ENCODE peak calls at places on chromosome 1, in four cellular contexts. C, X, D and V are unnamed samples.

GRCh38 chr1:215277537-215277936 is 195.0 kb downstream of the KCNK2 start:
- DNase-seq in D (no peak), C (no peak), X (no peak), V (no peak)

GRCh38 chr1:164673584-164674214 is 114.7 kb downstream of the PBX1 start:
- DNase-seq in D (peak), C (peak), X (peak), V (no peak)

GRCh38 chr1:206698990-206699586 is 14.4 kb downstream of the MAPKAPK2 start:
- DNase-seq in C (no peak), X (no peak), D (no peak), V (no peak)

GRCh38 chr1:85137660-85138059 is 63.2 kb downstream of the SYDE2 start:
- DNase-seq in X (no peak), D (no peak), C (no peak), V (no peak)

GRCh38 chr1:62891961-62892562 is 108.1 kb downstream of the ATG4C start:
- DNase-seq in X (no peak), D (no peak), C (no peak), V (no peak)

GRCh38 chr1:26274801-26275425 is 5.0 kb upstream of the SH3BGRL3 start:
- DNase-seq in X (no peak), C (peak), D (no peak), V (no peak)

GRCh38 chr1:9909222-9910046 is 635 bp downstream of the CTNNBIP1 start:
- DNase-seq in C (peak), D (peak), X (no peak), V (no peak)

GRCh38 chr1:233707153-233707905 is 93.4 kb downstream of the KCNK1 start:
- DNase-seq in D (no peak), X (no peak), C (peak), V (peak)

GRCh38 chr1:234776256-234776874 is 166.4 kb upstream of the IRF2BP2 start:
- DNase-seq in C (no peak), D (no peak), X (peak), V (no peak)

GRCh38 chr1:111366256-111366655 is 61.3 kb downstream of the OVGP1 start:
- DNase-seq in C (no peak), X (no peak), D (no peak), V (no peak)

GRCh38 chr1:240888039-240888786 is 276.3 kb upstream of the GREM2 start:
- DNase-seq in C (peak), X (peak), D (peak), V (peak)

GRCh38 chr1:85283475-85284199 is 7.2 kb upstream of the BCL10 start:
- DNase-seq in D (peak), C (peak), X (no peak), V (no peak)

DNA sequence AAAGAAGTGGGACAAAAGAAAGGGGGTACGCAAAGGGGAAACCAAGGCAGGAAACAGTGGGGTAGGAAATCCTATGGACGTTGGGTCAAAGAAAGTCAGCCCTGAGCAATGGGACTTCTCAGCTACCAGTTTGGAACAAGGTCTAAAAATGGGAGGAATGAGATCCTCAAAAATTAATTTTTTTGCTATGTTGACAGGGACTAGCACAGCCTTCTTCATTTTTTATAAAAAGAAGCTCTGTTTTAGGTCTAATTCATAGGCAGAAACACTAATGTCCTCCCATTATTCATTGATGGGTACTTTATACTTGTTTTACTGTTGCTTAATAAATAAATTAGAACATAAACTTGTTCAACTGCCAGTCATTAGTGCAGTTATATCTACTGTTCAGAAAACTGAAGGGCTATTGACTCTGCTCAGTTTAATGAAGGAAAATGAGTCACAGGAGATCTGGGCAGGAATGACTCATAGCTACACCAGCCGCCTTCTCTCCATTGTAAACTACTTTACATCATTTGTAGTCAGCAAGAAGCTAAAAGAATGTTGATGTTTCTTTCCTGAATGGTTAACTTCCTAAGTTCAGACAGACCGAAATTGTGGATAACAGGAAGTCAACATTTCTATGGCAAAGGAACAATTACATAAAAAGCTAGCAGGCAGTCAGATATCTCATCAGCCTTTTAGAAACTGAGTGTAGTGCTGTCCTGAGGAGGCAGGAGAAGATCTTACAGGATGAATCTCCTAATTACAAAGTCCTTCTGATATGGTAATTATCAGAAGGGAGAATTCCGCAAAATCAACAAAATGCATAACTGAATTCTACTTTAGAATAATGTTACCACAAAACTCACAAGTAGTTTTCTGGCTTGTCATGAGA is 356.4 kb upstream of the PKN2 start:
- DNase-seq in C (no peak), X (no peak), D (no peak), V (peak)
- TF ChIP-seq ATF3 in C (no peak), X (no peak), D (no peak), V (no peak)

DNA sequence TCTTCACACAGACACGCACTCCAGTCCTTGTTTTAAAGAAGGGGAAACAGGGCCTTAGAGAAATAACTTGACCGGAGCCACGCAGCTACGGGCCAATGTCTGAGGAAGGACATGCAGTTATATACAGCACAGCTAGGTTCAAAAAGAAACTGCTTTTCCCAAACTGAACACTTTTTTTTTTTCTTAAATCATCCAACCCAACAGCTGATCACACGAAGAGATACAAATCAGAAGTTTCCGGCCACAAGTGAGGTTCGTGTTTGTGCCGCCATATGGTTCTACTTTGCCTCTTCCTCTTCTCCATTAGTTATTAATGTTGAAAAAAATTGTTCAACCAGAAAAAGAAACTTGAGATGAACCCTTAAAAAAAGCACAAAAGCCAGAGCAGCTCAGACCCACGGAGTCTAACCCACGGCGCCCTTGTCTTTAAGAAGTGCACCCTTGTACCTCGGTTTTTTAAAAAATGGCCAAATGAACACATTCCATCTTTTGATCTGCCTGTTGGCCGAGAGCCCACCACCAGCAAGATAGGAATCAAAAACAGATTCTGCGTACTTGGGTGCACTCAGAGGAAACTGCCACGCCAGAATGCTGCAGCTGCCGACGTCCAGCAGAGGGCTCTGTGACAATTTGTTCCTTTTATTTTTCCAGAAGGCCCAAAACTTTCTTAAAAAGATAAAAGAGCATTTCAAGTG is 78.9 kb downstream of the SLC66A1 start:
- DNase-seq in C (peak), D (peak), X (no peak), V (peak)
- TF ChIP-seq CTCF in C (peak), D (peak), X (peak), V (peak)

GRCh38 chr1:162213281-162213909 is 143.9 kb downstream of the NOS1AP start:
- DNase-seq in C (no peak), X (no peak), D (no peak), V (no peak)
- TF ChIP-seq ATF3 in C (no peak), X (no peak), D (no peak), V (no peak)

DNA sequence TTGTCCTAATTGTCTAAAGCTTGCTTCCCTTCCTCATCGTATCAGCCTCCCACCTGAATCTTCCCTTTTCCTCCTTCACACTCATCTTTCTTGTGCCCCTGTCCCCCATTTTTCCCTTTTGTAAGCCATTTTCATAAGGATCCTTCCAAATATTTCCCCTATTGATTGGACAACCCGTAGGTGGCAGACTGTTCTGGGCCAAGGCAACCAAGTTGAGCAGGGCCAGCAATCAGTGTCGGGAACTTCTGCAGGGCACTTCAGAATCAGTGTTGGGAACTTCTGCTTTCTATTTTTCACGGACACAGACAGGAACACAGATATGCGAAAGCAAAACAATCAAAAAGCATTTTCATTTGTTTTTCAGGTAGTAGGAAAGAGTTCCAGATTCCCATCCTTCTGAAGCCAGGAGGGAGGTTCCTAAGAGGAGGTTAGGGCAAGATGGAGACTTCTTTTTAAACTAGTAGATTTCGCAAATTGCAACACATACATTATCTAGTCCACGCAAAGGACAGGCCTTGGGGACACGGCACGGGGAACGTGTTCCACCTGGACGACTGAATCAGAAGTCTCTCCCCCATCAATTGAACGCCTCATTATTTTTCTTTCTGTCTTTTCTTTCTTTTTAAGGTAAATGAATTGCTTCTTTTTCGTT is 691 bp upstream of the MPZL1 start:
- DNase-seq in X (no peak), D (no peak), C (peak), V (no peak)
- TF ChIP-seq CTCF in X (peak), D (no peak), C (peak), V (peak)

DNA sequence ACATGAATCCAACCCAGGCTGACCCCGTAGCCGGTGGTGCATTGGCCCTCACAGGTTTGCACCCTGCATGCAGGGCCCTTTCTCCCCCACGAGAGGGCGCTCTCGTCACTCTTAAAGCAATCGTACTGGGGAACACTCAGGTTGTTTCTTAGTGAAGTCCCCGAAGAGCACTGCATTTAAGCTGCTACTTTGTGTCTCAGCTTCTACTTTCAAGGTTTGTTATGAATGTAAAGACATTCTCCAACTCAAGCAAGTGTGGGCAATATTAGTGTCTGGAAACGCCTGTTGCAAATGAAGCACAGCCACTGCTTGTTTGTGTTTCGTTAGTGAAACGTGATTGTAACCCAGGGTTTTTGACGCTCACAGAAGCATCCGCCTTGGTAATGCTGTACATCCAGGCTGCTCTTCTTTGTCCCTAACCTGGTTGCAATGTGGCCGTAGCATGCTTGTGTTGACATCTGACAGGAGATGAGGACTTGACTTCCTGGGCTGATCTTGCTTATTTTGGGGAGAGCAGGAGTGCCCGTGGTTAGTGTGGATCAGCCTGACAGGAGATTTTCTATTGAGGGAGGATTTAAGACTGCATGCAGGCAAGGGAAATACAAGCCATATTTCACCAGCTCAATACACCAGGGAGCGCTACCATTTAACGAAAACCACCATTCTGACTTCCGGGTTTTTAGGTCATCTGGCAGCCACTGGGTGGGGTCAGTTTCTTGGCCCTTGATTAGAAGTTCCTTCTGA is 79.8 kb downstream of the ST6GALNAC3 start:
- DNase-seq in C (peak), D (peak), X (peak), V (peak)
- TF ChIP-seq ATF3 in C (no peak), D (no peak), X (no peak), V (no peak)